ENCODE peak calls at places on chromosome 21, in four cellular contexts. G, H, D and Z are unnamed samples.

GRCh38 chr21:36092676-36093075 is 22.9 kb downstream of the CBR1 start:
- DNase-seq in G (no peak), H (no peak), D (no peak), Z (no peak)

GRCh38 chr21:30349572-30349971 is 1.2 kb upstream of the KRTAP23-1 start:
- DNase-seq in G (no peak), H (no peak), D (no peak), Z (no peak)

GRCh38 chr21:46173573-46173972 is 10.7 kb downstream of the SPATC1L start:
- DNase-seq in G (no peak), H (peak), D (no peak), Z (no peak)

GRCh38 chr21:42097274-42097673 is 26.2 kb downstream of the UMODL1 start:
- DNase-seq in G (no peak), H (no peak), D (no peak), Z (no peak)

GRCh38 chr21:46078984-46079356 is 18.9 kb upstream of the COL6A2 start:
- DNase-seq in G (no peak), H (peak), D (no peak), Z (no peak)

GRCh38 chr21:36909901-36910561 is 56.4 kb downstream of the HLCS start:
- DNase-seq in G (peak), H (no peak), D (no peak), Z (no peak)

GRCh38 chr21:31520506-31521163 is 138.9 kb upstream of the SOD1 start:
- DNase-seq in G (peak), H (no peak), D (no peak), Z (no peak)

GRCh38 chr21:27647401-27647800 is 680.5 kb upstream of the ADAMTS5 start:
- DNase-seq in G (no peak), H (no peak), D (no peak), Z (no peak)

GRCh38 chr21:25980710-25981109 is 189.9 kb downstream of the APP start:
- DNase-seq in G (no peak), H (no peak), D (no peak), Z (no peak)

GRCh38 chr21:45032332-45032731 is 42.0 kb upstream of the ADARB1 start:
- DNase-seq in G (no peak), H (peak), D (no peak), Z (no peak)

GRCh38 chr21:26443291-26443690 is 129.8 kb downstream of the CYYR1 start:
- DNase-seq in G (no peak), H (no peak), D (no peak), Z (no peak)

GRCh38 chr21:14121719-14122118 is 89.0 kb downstream of the LIPI start:
- DNase-seq in G (no peak), H (no peak), D (no peak), Z (peak)

GRCh38 chr21:30256100-30256499 is 26.6 kb downstream of the KRTAP24-1 start:
- DNase-seq in G (no peak), H (no peak), D (no peak), Z (no peak)

GRCh38 chr21:35394634-35395369 is 345.7 kb upstream of the RUNX1 start:
- DNase-seq in G (no peak), H (no peak), D (no peak), Z (no peak)

GRCh38 chr21:44738621-44739020 is 27.2 kb upstream of the TSPEAR start:
- DNase-seq in G (no peak), H (no peak), D (no peak), Z (no peak)

GRCh38 chr21:38824124-38824822 is 18.5 kb downstream of the ETS2 start:
- DNase-seq in G (no peak), H (no peak), D (no peak), Z (no peak)

GRCh38 chr21:35995522-35996088 is 64.7 kb downstream of the SETD4 start:
- DNase-seq in G (peak), H (no peak), D (no peak), Z (no peak)

GRCh38 chr21:28239345-28239744 is 753.3 kb downstream of the LTN1 start:
- DNase-seq in G (no peak), H (no peak), D (no peak), Z (no peak)

GRCh38 chr21:44927587-44928461 is 7.1 kb upstream of the ITGB2 start:
- DNase-seq in G (no peak), H (no peak), D (peak), Z (peak)

GRCh38 chr21:36964832-36965719 is 1.4 kb downstream of the HLCS start:
- DNase-seq in G (no peak), H (no peak), D (no peak), Z (no peak)

GRCh38 chr21:28220670-28221069 is 772.0 kb downstream of the LTN1 start:
- DNase-seq in G (no peak), H (no peak), D (no peak), Z (no peak)

GRCh38 chr21:28521932-28522826 is 470.5 kb downstream of the LTN1 start:
- DNase-seq in G (no peak), H (no peak), D (peak), Z (peak)

GRCh38 chr21:45865106-45865835 is 116.3 kb upstream of the COL6A1 start:
- DNase-seq in G (no peak), H (no peak), D (no peak), Z (no peak)

GRCh38 chr21:16870116-16870515 is 642.7 kb upstream of the CXADR start:
- DNase-seq in G (no peak), H (no peak), D (no peak), Z (no peak)

GRCh38 chr21:14815001-14815400 is 249.8 kb downstream of the NRIP1 start:
- DNase-seq in G (no peak), H (no peak), D (no peak), Z (no peak)